ENCODE peak calls at places on chromosome 16, in four cellular contexts. W is stimulated activated CD8-positive, alpha-beta memory T cell treated with anti-CD3 and anti-CD28 coated beads, Interleukin-15, amount 100 ng/mL, for 24 hours; S is MV-4-11; O is tibial nerve. Z is an unnamed sample.

GRCh38 chr16:85028638-85029412 is 1.2 kb downstream of the KIAA0513 start:
- DNase-seq in W (peak; percentile 25), S (no peak), O (no peak), Z (peak; percentile 20)

GRCh38 chr16:67672739-67673662 is 6.4 kb downstream of the C16orf86 start:
- DNase-seq in W (no peak), S (peak; percentile 76), O (peak; percentile 59), Z (peak; percentile 77)

GRCh38 chr16:52545544-52546262 is 1.2 kb downstream of the TOX3 start:
- DNase-seq in W (no peak), S (no peak), O (no peak), Z (no peak)

GRCh38 chr16:31216116-31216469 is 842 bp downstream of the PYDC1 start:
- DNase-seq in W (no peak), S (no peak), O (no peak), Z (no peak)

GRCh38 chr16:57740423-57741071 is 5.0 kb downstream of the KATNB1 start:
- DNase-seq in W (no peak), S (no peak), O (no peak), Z (no peak)

GRCh38 chr16:89230210-89230609 is 12.7 kb downstream of the ZNF778 start:
- DNase-seq in W (no peak), S (no peak), O (no peak), Z (no peak)

GRCh38 chr16:88390265-88390664 is 7.5 kb downstream of the ZNF469 start:
- DNase-seq in W (no peak), S (no peak), O (no peak), Z (no peak)

GRCh38 chr16:19843371-19843770 is 41.3 kb downstream of the GPRC5B start:
- DNase-seq in W (no peak), S (no peak), O (no peak), Z (no peak)

GRCh38 chr16:78705694-78706093 is 606.2 kb downstream of the WWOX start:
- DNase-seq in W (no peak), S (peak; percentile 9), O (no peak), Z (no peak)

GRCh38 chr16:27229891-27230470 is 26.7 kb downstream of the KDM8 start:
- DNase-seq in W (no peak), S (no peak), O (no peak), Z (no peak)

GRCh38 chr16:70747703-70748631 is 53.0 kb downstream of the VAC14 start:
- DNase-seq in W (no peak), S (no peak), O (no peak), Z (peak; percentile 87)

GRCh38 chr16:17515421-17516210 is 44.9 kb upstream of the XYLT1 start:
- DNase-seq in W (no peak), S (no peak), O (no peak), Z (no peak)

GRCh38 chr16:85029981-85030381 is 2.4 kb downstream of the KIAA0513 start:
- DNase-seq in W (no peak), S (peak; percentile 49), O (no peak), Z (no peak)

GRCh38 chr16:86577314-86577971 is 906 bp upstream of the FOXL1 start:
- DNase-seq in W (no peak), S (no peak), O (no peak), Z (no peak)

GRCh38 chr16:75745242-75745641 is 19.0 kb upstream of the CPHXL start:
- DNase-seq in W (no peak), S (peak; percentile 71), O (no peak), Z (no peak)

GRCh38 chr16:85738878-85739715 is 11.8 kb downstream of the C16orf74 start:
- DNase-seq in W (no peak), S (no peak), O (no peak), Z (no peak)

GRCh38 chr16:24539295-24539849 is at the start of gene RBBP6:
- DNase-seq in W (peak; percentile 86), S (peak; percentile 95), O (peak; percentile 92), Z (peak; percentile 94)

GRCh38 chr16:70778901-70779309 is 22.1 kb downstream of the VAC14 start:
- DNase-seq in W (no peak), S (no peak), O (peak; percentile 91), Z (peak; percentile 31)

GRCh38 chr16:13864689-13865088 is 55.3 kb upstream of the ERCC4 start:
- DNase-seq in W (no peak), S (peak; percentile 92), O (no peak), Z (no peak)

GRCh38 chr16:80040814-80041213 is 440.3 kb upstream of the MAF start:
- DNase-seq in W (no peak), S (no peak), O (no peak), Z (no peak)

GRCh38 chr16:84021488-84021887 is 21.1 kb downstream of the SLC38A8 start:
- DNase-seq in W (no peak), S (no peak), O (no peak), Z (no peak)

GRCh38 chr16:23678430-23679273 is at the start of gene PLK1:
- DNase-seq in W (peak; percentile 46), S (peak; percentile 79), O (peak; percentile 50), Z (peak; percentile 66)

GRCh38 chr16:75764154-75764768 is 38.0 kb upstream of the CPHXL start:
- DNase-seq in W (no peak), S (peak; percentile 64), O (peak; percentile 61), Z (peak; percentile 68)

GRCh38 chr16:20897253-20897896 is 2.8 kb downstream of the DCUN1D3 start:
- DNase-seq in W (no peak), S (peak; percentile 59), O (no peak), Z (no peak)

GRCh38 chr16:1273816-1274215 is 17.9 kb downstream of the TPSD1 start:
- DNase-seq in W (no peak), S (no peak), O (no peak), Z (no peak)

GRCh38 chr16:4240624-4241023 is 1.3 kb downstream of the SRL start:
- DNase-seq in W (no peak), S (no peak), O (no peak), Z (no peak)

GRCh38 chr16:80936410-80936809 is 70.3 kb downstream of the CMC2 start:
- DNase-seq in W (no peak), S (no peak), O (no peak), Z (no peak)

GRCh38 chr16:56606071-56606687 is 2.2 kb upstream of the MT2A start:
- DNase-seq in W (no peak), S (no peak), O (peak; percentile 74), Z (peak; percentile 63)

GRCh38 chr16:86714166-86714565 is 135.8 kb downstream of the FOXL1 start:
- DNase-seq in W (no peak), S (no peak), O (no peak), Z (no peak)

GRCh38 chr16:1828645-1829410 is 1.8 kb downstream of the FAHD1 start:
- DNase-seq in W (no peak), S (no peak), O (no peak), Z (no peak)

GRCh38 chr16:89060207-89060794 is 33.4 kb upstream of the ACSF3 start:
- DNase-seq in W (no peak), S (peak; percentile 50), O (no peak), Z (no peak)

GRCh38 chr16:81005644-81006471 is 827 bp downstream of the CMC2 start:
- DNase-seq in W (no peak), S (no peak), O (peak; percentile 53), Z (peak; percentile 16)

GRCh38 chr16:88482630-88483391 is 29.7 kb downstream of the ZFPM1 start:
- DNase-seq in W (no peak), S (no peak), O (no peak), Z (no peak)

GRCh38 chr16:1929105-1929504 is 10.9 kb upstream of the HS3ST6 start:
- DNase-seq in W (no peak), S (no peak), O (no peak), Z (peak; percentile 44)

GRCh38 chr16:68450741-68451140 is 2.4 kb upstream of the SMPD3 start:
- DNase-seq in W (no peak), S (no peak), O (no peak), Z (no peak)

GRCh38 chr16:29990033-29990432 is 5.4 kb downstream of the HIRIP3 start:
- DNase-seq in W (no peak), S (no peak), O (no peak), Z (no peak)

GRCh38 chr16:13307861-13308260 is 406.5 kb downstream of the SHISA9 start:
- DNase-seq in W (no peak), S (no peak), O (no peak), Z (no peak)

GRCh38 chr16:51262428-51262827 is 111.4 kb upstream of the SALL1 start:
- DNase-seq in W (no peak), S (no peak), O (no peak), Z (no peak)

GRCh38 chr16:5349661-5350060 is 252.1 kb upstream of the EEF2KMT start:
- DNase-seq in W (no peak), S (no peak), O (no peak), Z (no peak)